ENCODE peak calls at places on chromosome 3, in ten cellular contexts. W is heart right ventricle; I is colonic mucosa; P is CD8-positive, alpha-beta memory T cell; M is heart left ventricle; J is testis; H is foreskin keratinocyte; G is Karpas-422; U is psoas muscle; R is tibial artery. V is an unnamed sample. For H3K4me1, the result is how much of the 10 kb centered on the place peaks cover.

GRCh38 chr3:194282436-194283122 is 68.5 kb downstream of the CPN2 start:
- DNase-seq in W (no peak), I (no peak), P (no peak), M (peak), J (peak), H (no peak), G (no peak), U (peak), R (peak), V (no peak)

GRCh38 chr3:33438871-33439270 is 1.3 kb downstream of the UBP1 start:
- DNase-seq in W (no peak), I (no peak), P (no peak), M (no peak), J (no peak), H (no peak), G (peak), U (no peak), R (no peak), V (no peak)

GRCh38 chr3:155890671-155891190 is 20.3 kb downstream of the GMPS start:
- DNase-seq in W (no peak), I (no peak), P (no peak), M (no peak), J (no peak), H (no peak), G (no peak), U (no peak), R (no peak), V (no peak)

GRCh38 chr3:172305552-172305951 is 142.7 kb downstream of the GHSR start:
- DNase-seq in W (no peak), I (peak), P (no peak), M (no peak), J (no peak), H (peak), G (no peak), U (no peak), R (no peak), V (no peak)

GRCh38 chr3:193970773-193971206 is 165.2 kb upstream of the HES1 start:
- DNase-seq in W (no peak), I (no peak), P (no peak), M (no peak), J (no peak), H (peak), G (no peak), U (no peak), R (no peak), V (no peak)

GRCh38 chr3:157204880-157205279 is 44.9 kb upstream of the CCNL1 start:
- DNase-seq in W (no peak), I (no peak), P (no peak), M (no peak), J (no peak), H (no peak), G (no peak), U (no peak), R (no peak), V (no peak)

GRCh38 chr3:72533584-72534473 is 314.4 kb downstream of the SHQ1 start:
- DNase-seq in W (no peak), I (no peak), P (no peak), M (no peak), J (no peak), H (no peak), G (no peak), U (no peak), R (no peak), V (no peak)

GRCh38 chr3:30578986-30579579 is 27.3 kb upstream of the TGFBR2 start:
- DNase-seq in W (no peak), I (no peak), P (no peak), M (no peak), J (no peak), H (peak), G (no peak), U (no peak), R (no peak), V (no peak)

GRCh38 chr3:49641921-49642707 is 32.0 kb upstream of the APEH start:
- DNase-seq in W (no peak), I (no peak), P (no peak), M (no peak), J (no peak), H (no peak), G (no peak), U (no peak), R (no peak), V (no peak)

DNA sequence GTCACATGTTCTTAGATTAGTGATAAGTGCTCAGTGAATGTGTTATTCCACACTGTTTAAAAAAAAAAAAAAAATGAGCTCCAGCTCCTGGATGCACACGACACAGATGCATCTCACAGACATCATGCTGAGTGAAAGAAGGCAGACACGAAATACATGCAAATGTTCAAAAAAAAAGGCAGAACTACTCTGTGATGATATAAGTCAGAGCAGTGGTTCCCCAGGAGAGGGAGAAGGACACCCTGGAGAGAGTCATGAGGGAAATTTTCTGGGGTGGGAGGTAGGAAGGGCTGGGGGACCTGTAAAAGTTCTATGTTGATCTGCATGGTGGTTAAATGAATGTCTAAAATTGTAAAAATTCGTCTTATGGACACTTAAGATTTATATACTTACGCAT is 4.3 kb downstream of the CSRNP1 start:
- DNase-seq in W (no peak), I (no peak), P (no peak), M (no peak), J (no peak), H (no peak), G (peak), U (no peak), R (no peak), V (no peak)
- H3K4me1 ChIP-seq in W (half or more), I (under half), P (half or more), M (half or more), J (half or more), H (half or more), G (half or more), U (half or more), R (half or more), V (half or more)

GRCh38 chr3:25902586-25902985 is 112.7 kb downstream of the OXSM start:
- DNase-seq in W (no peak), I (no peak), P (no peak), M (no peak), J (no peak), H (no peak), G (no peak), U (no peak), R (no peak), V (no peak)
- H3K27ac ChIP-seq in W (no peak), I (no peak), P (no peak), M (no peak), J (no peak), H (no peak), G (no peak), U (no peak), R (no peak), V (no peak)

DNA sequence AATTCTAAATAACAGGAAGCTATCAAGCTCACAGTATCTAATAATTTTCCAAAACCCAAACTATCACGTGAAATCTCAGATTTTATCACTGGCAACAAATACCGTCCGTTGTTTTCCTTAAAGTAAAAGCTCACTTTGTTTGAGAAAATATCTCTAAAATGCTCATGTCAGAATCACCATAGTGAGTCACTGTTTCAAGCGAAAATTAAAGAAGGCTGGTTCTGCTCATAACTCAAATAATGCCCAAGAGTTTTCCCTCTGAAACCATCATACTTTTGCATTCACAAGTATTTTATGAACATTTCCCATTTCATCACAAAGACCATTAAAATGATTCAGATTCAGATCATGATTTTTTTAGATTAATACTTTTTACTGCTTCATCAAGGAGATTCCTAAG is 50.6 kb downstream of the TBL1XR1 start:
- DNase-seq in W (no peak), I (no peak), P (no peak), M (no peak), J (no peak), H (no peak), G (no peak), U (no peak), R (no peak), V (no peak)
- H3K4me1 ChIP-seq in W (half or more), I (under half), P (half or more), M (half or more), J (under half), H (under half), G (half or more), U (half or more), R (half or more), V (under half)

GRCh38 chr3:8574040-8574669 is 70.4 kb downstream of the SSUH2 start:
- DNase-seq in W (no peak), I (no peak), P (no peak), M (no peak), J (no peak), H (no peak), G (no peak), U (no peak), R (no peak), V (no peak)
- H3K27ac ChIP-seq in W (peak), I (no peak), P (no peak), M (peak), J (no peak), H (no peak), G (no peak), U (peak), R (peak), V (peak)

DNA sequence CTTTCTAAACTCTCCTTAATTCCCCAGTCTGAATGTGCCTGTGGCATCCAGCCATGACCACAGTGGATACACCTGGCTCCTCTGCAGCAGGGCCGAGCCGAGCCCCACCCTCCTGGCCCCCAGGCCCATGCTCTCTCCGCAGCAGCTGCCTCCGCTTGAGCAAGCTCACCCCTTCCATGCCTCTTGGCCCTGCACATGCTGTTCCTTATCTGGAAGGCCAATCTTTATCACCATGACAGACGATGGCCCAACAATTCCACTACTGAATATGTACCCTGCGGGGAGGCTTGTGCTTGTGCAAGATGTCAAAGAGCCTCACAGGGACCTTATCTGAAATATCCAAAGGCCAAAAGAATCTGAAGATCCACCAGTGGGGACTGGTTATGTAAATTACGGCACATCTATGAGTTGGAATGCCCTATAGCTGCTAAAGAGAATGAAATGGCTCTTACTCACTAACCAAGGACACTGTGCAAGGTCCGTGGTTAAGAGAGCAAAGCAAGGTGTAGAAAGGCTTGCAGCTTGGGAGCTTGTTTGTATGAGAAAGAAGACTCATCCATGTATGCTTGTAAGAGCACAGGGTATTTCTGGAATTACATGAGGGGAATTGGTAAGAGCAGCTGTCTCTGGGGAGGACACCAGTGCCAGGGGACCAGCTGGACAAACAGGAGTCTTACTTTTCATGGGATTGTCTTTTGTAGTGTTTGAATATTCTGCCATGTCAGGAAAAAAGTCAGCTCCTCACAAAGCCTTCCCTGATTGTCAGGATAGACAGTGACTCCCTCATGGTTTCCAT is 55.2 kb downstream of the WNT7A start:
- DNase-seq in W (no peak), I (no peak), P (no peak), M (no peak), J (no peak), H (peak), G (no peak), U (no peak), R (no peak), V (no peak)
- H3K4me1 ChIP-seq in W (under half), I (under half), P (under half), M (under half), J (under half), H (under half), G (under half), U (under half), R (under half), V (under half)

DNA sequence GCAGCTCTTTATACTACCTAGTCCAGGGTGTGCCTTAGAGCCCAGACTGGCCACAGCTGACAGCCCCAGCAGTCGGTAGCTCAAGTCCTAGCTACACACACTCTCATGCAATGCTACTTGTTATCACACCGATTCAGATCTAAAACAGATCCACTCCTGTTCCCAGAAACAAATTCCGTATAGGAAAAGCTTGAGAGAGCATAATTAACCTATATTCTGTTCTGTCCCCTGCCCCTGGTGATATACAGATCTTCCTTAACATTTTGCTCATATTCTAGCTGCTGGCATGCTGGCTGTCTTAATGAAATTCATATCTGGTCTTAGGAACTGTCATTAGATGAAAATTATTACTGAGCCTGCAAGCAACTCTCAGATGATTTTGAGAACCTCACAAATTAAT is 204.3 kb downstream of the SOX2 start:
- DNase-seq in W (no peak), I (no peak), P (no peak), M (no peak), J (no peak), H (no peak), G (no peak), U (no peak), R (no peak), V (no peak)
- H3K27ac ChIP-seq in W (no peak), I (no peak), P (no peak), M (no peak), J (no peak), H (no peak), G (no peak), U (no peak), R (no peak), V (no peak)

DNA sequence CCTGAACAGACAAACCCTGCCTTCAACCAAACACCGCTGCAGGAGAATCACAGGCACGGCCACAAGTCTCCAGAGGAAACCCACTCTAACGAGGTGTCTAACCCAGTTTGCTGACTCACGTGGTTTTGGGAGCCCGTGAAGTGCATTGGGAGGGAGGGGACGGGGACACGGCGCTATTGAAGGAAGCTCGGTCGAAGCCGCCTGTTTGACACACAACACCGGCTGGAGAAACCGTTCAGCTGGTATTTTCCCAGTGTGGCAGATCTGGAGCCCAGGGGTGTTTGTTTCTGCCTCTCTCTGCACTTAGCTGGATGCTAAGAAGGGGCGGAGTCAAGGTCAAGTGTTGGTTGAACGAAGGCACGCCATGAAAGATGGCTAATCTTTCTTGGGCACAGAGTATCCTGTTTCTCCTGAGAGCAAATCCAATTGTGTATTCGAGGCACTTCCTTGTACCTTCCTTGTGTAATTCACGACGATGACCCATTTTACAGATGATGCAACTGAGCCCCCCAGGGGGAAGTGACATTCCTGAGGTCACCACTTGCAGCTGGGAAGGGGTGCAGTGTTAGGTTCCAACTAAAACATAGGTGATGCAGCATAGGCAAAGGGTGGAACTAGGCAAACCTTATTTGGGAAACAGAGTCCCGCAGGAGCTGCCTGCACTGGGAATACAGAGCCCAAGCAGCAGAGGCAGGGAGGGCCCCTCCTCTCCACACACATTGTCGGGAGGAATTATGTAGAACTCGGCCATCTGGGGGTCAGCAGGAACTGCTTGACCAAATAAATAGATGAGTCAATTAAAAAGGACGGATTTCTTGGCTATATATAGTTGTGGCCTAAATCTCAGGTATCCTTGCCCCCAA is 22.5 kb downstream of the SLC6A6 start:
- DNase-seq in W (no peak), I (no peak), P (peak), M (no peak), J (no peak), H (no peak), G (no peak), U (no peak), R (no peak), V (peak)
- H3K4me1 ChIP-seq in W (half or more), I (under half), P (half or more), M (under half), J (under half), H (under half), G (half or more), U (half or more), R (under half), V (half or more)

V was measured in left lung.